ENCODE peak calls at places on chromosomes 16 and 17, in four cellular contexts. One of them, this sample, is unnamed.

GRCh38 chr16:57185446-57185944 is 344 bp downstream of the PSME3IP1 start:
- DNase-seq in heart left ventricle: peak; percentile 48
- DNase-seq in HCT116: no peak
- DNase-seq in GM12878: no peak
- DNase-seq in this sample: peak; percentile 28

GRCh38 chr16:87635541-87636049 is 33.3 kb downstream of the JPH3 start:
- DNase-seq in heart left ventricle: peak; percentile 40
- DNase-seq in HCT116: peak; percentile 59
- DNase-seq in GM12878: no peak
- DNase-seq in this sample: peak; percentile 42

GRCh38 chr17:1294157-1294717 is 14.8 kb downstream of the TRARG1 start:
- DNase-seq in heart left ventricle: no peak
- DNase-seq in HCT116: no peak
- DNase-seq in GM12878: no peak
- DNase-seq in this sample: no peak

GRCh38 chr16:22293137-22294106 is 3.8 kb upstream of the POLR3E start:
- DNase-seq in heart left ventricle: no peak
- DNase-seq in HCT116: no peak
- DNase-seq in GM12878: no peak
- DNase-seq in this sample: no peak

GRCh38 chr16:28501258-28502232 is 5.1 kb downstream of the IL27 start:
- DNase-seq in heart left ventricle: no peak
- DNase-seq in HCT116: no peak
- DNase-seq in GM12878: no peak
- DNase-seq in this sample: no peak

GRCh38 chr17:46972346-46972745 is 6.7 kb downstream of the RPRML start:
- DNase-seq in heart left ventricle: peak; percentile 32
- DNase-seq in HCT116: no peak
- DNase-seq in GM12878: no peak
- DNase-seq in this sample: no peak

GRCh38 chr17:333626-334396 is 18.8 kb downstream of the RPH3AL start:
- DNase-seq in heart left ventricle: peak; percentile 83
- DNase-seq in HCT116: no peak
- DNase-seq in GM12878: no peak
- DNase-seq in this sample: no peak

GRCh38 chr17:79080349-79080748 is 5.7 kb downstream of the ENGASE start:
- DNase-seq in heart left ventricle: no peak
- DNase-seq in HCT116: no peak
- DNase-seq in GM12878: no peak
- DNase-seq in this sample: no peak

GRCh38 chr17:75633484-75634375 is 496 bp downstream of the SMIM5 start:
- DNase-seq in heart left ventricle: peak; percentile 89
- DNase-seq in HCT116: peak; percentile 80
- DNase-seq in GM12878: no peak
- DNase-seq in this sample: peak; percentile 91

GRCh38 chr16:60100371-60100770 is 1366.3 kb upstream of the GOT2 start:
- DNase-seq in heart left ventricle: no peak
- DNase-seq in HCT116: no peak
- DNase-seq in GM12878: no peak
- DNase-seq in this sample: no peak

GRCh38 chr16:13171313-13171712 is 269.9 kb downstream of the SHISA9 start:
- DNase-seq in heart left ventricle: no peak
- DNase-seq in HCT116: no peak
- DNase-seq in GM12878: no peak
- DNase-seq in this sample: no peak

GRCh38 chr16:29675811-29676643 is 3.0 kb upstream of the QPRT start:
- DNase-seq in heart left ventricle: no peak
- DNase-seq in HCT116: peak; percentile 24
- DNase-seq in GM12878: no peak
- DNase-seq in this sample: peak; percentile 23

GRCh38 chr17:67042104-67042899 is 2.1 kb upstream of the CACNG1 start:
- DNase-seq in heart left ventricle: no peak
- DNase-seq in HCT116: no peak
- DNase-seq in GM12878: no peak
- DNase-seq in this sample: no peak

GRCh38 chr17:63702616-63703015 is 2.7 kb upstream of the LIMD2 start:
- DNase-seq in heart left ventricle: no peak
- DNase-seq in HCT116: no peak
- DNase-seq in GM12878: no peak
- DNase-seq in this sample: no peak

GRCh38 chr16:46582313-46582712 is 38.9 kb downstream of the SHCBP1 start:
- DNase-seq in heart left ventricle: no peak
- DNase-seq in HCT116: no peak
- DNase-seq in GM12878: no peak
- DNase-seq in this sample: no peak

GRCh38 chr17:47253541-47254402 is at the start of gene ITGB3:
- DNase-seq in heart left ventricle: peak; percentile 82
- DNase-seq in HCT116: peak; percentile 50
- DNase-seq in GM12878: no peak
- DNase-seq in this sample: peak; percentile 75

GRCh38 chr17:8836821-8837426 is 30.6 kb downstream of the PIK3R6 start:
- DNase-seq in heart left ventricle: no peak
- DNase-seq in HCT116: no peak
- DNase-seq in GM12878: no peak
- DNase-seq in this sample: no peak

GRCh38 chr16:53041196-53041977 is 11.3 kb downstream of the CHD9NB start:
- DNase-seq in heart left ventricle: peak; percentile 87
- DNase-seq in HCT116: no peak
- DNase-seq in GM12878: no peak
- DNase-seq in this sample: peak; percentile 16

GRCh38 chr16:31250782-31251384 is 8.9 kb upstream of the ITGAM start:
- DNase-seq in heart left ventricle: no peak
- DNase-seq in HCT116: no peak
- DNase-seq in GM12878: no peak
- DNase-seq in this sample: no peak

GRCh38 chr16:57791156-57791902 is 11.0 kb downstream of the KIFC3 start:
- DNase-seq in heart left ventricle: peak; percentile 74
- DNase-seq in HCT116: no peak
- DNase-seq in GM12878: no peak
- DNase-seq in this sample: no peak

GRCh38 chr17:53135969-53136368 is 686.8 kb upstream of the KIF2B start:
- DNase-seq in heart left ventricle: no peak
- DNase-seq in HCT116: no peak
- DNase-seq in GM12878: no peak
- DNase-seq in this sample: no peak

GRCh38 chr16:89401641-89402445 is 88.5 kb downstream of the ANKRD11 start:
- DNase-seq in heart left ventricle: no peak
- DNase-seq in HCT116: no peak
- DNase-seq in GM12878: no peak
- DNase-seq in this sample: no peak

GRCh38 chr16:31276600-31276999 is 16.8 kb downstream of the ITGAM start:
- DNase-seq in heart left ventricle: no peak
- DNase-seq in HCT116: no peak
- DNase-seq in GM12878: no peak
- DNase-seq in this sample: no peak

GRCh38 chr16:35750701-35751104 is 2291.3 kb downstream of the TP53TG3F start:
- DNase-seq in heart left ventricle: no peak
- DNase-seq in HCT116: no peak
- DNase-seq in GM12878: no peak
- DNase-seq in this sample: no peak

GRCh38 chr17:9522074-9522473 is 53.5 kb downstream of the STX8 start:
- DNase-seq in heart left ventricle: no peak
- DNase-seq in HCT116: no peak
- DNase-seq in GM12878: no peak
- DNase-seq in this sample: peak; percentile 30

GRCh38 chr16:1413684-1414531 is 596 bp downstream of the UNKL start:
- DNase-seq in heart left ventricle: peak; percentile 43
- DNase-seq in HCT116: peak; percentile 52
- DNase-seq in GM12878: peak; percentile 8
- DNase-seq in this sample: peak; percentile 72

GRCh38 chr16:14564881-14565687 is 65.0 kb downstream of the PARN start:
- DNase-seq in heart left ventricle: no peak
- DNase-seq in HCT116: no peak
- DNase-seq in GM12878: no peak
- DNase-seq in this sample: no peak

GRCh38 chr16:22375117-22375962 is 921 bp upstream of the CDR2 start:
- DNase-seq in heart left ventricle: no peak
- DNase-seq in HCT116: no peak
- DNase-seq in GM12878: no peak
- DNase-seq in this sample: no peak

GRCh38 chr17:16430650-16431049 is 15.3 kb downstream of the TRPV2 start:
- DNase-seq in heart left ventricle: no peak
- DNase-seq in HCT116: no peak
- DNase-seq in GM12878: no peak
- DNase-seq in this sample: no peak

GRCh38 chr16:75023019-75023418 is 24.2 kb downstream of the ZNRF1 start:
- DNase-seq in heart left ventricle: no peak
- DNase-seq in HCT116: no peak
- DNase-seq in GM12878: no peak
- DNase-seq in this sample: no peak

GRCh38 chr17:29116652-29117439 is 63.4 kb downstream of the MYO18A start:
- DNase-seq in heart left ventricle: peak; percentile 76
- DNase-seq in HCT116: no peak
- DNase-seq in GM12878: peak; percentile 5
- DNase-seq in this sample: peak; percentile 84

GRCh38 chr17:79388556-79389295 is 222.1 kb downstream of the RBFOX3 start:
- DNase-seq in heart left ventricle: peak; percentile 40
- DNase-seq in HCT116: peak; percentile 18
- DNase-seq in GM12878: no peak
- DNase-seq in this sample: peak; percentile 82

GRCh38 chr17:40283662-40284061 is 4.0 kb upstream of the CDC6 start:
- DNase-seq in heart left ventricle: no peak
- DNase-seq in HCT116: peak; percentile 87
- DNase-seq in GM12878: no peak
- DNase-seq in this sample: no peak

GRCh38 chr16:28012031-28012445 is 51.5 kb downstream of the GSG1L start:
- DNase-seq in heart left ventricle: no peak
- DNase-seq in HCT116: no peak
- DNase-seq in GM12878: no peak
- DNase-seq in this sample: no peak

GRCh38 chr16:1034230-1035065 is 38.1 kb upstream of the SSTR5 start:
- DNase-seq in heart left ventricle: no peak
- DNase-seq in HCT116: no peak
- DNase-seq in GM12878: no peak
- DNase-seq in this sample: no peak

GRCh38 chr17:50596191-50597037 is 35.9 kb downstream of the CACNA1G start:
- DNase-seq in heart left ventricle: no peak
- DNase-seq in HCT116: no peak
- DNase-seq in GM12878: no peak
- DNase-seq in this sample: peak; percentile 65
- TF ChIP-seq CTCF in heart left ventricle: peak; percentile 27
- TF ChIP-seq CTCF in HCT116: no peak
- TF ChIP-seq CTCF in GM12878: no peak
- TF ChIP-seq CTCF in this sample: peak; percentile 54

DNA sequence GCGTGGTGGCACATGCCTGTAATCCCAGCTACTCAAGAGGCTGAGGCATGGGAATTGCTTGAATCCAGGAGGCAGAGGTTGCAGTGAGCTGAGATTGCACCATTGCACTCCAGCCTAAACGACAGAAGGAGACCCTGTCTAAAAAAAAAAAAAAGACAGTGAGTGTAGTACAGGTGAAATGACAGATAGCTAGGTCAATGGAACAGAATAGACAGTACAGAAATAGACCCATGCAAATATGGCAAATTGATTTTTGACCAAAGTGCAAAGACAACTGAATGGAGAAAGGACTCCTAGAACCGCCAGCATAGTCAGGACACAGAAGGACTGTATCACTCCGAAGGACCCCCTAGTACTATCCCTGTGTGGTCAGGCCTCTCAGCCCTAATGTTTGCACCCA is 16.6 kb upstream of the PYY start:
- DNase-seq in heart left ventricle: no peak
- DNase-seq in HCT116: no peak
- DNase-seq in GM12878: no peak
- DNase-seq in this sample: no peak
- TF ChIP-seq CTCF in heart left ventricle: no peak
- TF ChIP-seq CTCF in HCT116: no peak
- TF ChIP-seq CTCF in GM12878: no peak
- TF ChIP-seq CTCF in this sample: no peak

GRCh38 chr16:67399749-67400704 is 6.7 kb upstream of the TPPP3 start:
- DNase-seq in heart left ventricle: no peak
- DNase-seq in HCT116: no peak
- DNase-seq in GM12878: no peak
- DNase-seq in this sample: no peak
- TF ChIP-seq CTCF in heart left ventricle: peak; percentile 1
- TF ChIP-seq CTCF in HCT116: no peak
- TF ChIP-seq CTCF in GM12878: no peak
- TF ChIP-seq CTCF in this sample: peak; percentile 27

DNA sequence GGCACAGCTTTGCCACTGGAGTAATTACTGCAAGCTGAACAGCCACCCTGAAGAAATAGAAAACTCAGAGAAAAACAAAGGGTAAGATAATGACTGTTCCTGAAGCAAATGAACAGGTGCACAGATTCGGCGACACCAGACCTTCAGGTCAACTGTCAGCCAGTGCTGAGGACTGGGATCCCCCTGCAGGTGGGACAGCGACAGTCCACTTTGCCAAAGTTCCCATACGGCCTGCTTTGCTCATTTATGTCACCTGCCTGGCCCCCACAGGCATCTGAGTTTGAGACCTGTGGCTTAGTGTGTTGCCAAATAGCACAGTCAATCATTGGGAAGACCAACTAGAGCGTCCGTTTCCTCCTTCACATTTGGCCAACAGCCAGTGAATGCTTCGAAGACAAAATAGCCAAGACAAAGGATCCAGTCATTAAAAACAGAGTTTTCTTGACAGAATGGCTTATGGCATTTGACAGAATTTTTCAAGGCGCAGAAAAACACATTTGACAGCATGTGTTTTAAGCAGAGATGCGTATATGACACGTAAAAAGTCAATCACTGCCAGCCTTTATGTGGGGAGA is 113.8 kb downstream of the ABCC12 start:
- DNase-seq in heart left ventricle: no peak
- DNase-seq in HCT116: peak; percentile 13
- DNase-seq in GM12878: no peak
- DNase-seq in this sample: peak; percentile 22
- TF ChIP-seq CTCF in heart left ventricle: no peak
- TF ChIP-seq CTCF in HCT116: peak; percentile 39
- TF ChIP-seq CTCF in GM12878: no peak
- TF ChIP-seq CTCF in this sample: peak; percentile 44

DNA sequence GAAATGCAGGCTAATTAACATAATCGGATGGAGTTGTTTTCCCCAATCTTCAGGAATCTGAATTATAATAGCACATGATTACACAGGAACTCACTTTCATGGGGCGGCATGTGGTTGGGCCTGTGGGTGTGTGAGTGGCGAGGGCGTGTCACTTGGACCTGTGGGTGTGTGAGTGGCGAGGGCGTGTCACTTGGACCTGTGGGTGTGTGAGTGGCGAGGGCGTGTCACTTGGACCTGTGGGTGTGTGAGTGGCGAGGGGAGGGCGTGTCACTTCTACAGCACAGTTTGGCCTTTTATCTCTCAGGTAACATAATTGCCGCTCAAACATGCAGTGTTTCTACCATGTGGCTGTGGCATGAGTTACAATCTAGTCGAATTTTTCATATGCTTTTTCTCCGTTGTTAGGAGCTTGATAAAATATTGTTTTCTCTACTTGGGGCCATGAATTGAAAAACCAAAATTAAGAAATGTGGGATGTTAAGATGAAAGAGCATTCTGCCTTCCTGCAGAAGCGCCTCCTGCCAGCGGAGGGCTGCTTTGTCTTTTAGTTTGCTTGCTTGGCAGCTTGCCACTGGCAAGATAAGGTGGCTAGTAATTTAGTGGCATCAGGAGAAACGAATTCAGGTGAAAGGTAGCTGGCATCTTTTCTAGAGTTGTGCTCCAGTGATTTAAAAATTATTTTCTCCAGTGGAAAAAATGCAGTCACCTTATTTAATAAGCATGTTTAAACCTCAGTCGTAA is 36.2 kb downstream of the USP10 start:
- DNase-seq in heart left ventricle: peak; percentile 52
- DNase-seq in HCT116: no peak
- DNase-seq in GM12878: no peak
- DNase-seq in this sample: no peak
- TF ChIP-seq CTCF in heart left ventricle: peak; percentile 29
- TF ChIP-seq CTCF in HCT116: no peak
- TF ChIP-seq CTCF in GM12878: no peak
- TF ChIP-seq CTCF in this sample: no peak

GRCh38 chr17:81961087-81961514 is at the start of gene NOTUM:
- DNase-seq in heart left ventricle: no peak
- DNase-seq in HCT116: no peak
- DNase-seq in GM12878: no peak
- DNase-seq in this sample: no peak
- TF ChIP-seq CTCF in heart left ventricle: peak; percentile 18
- TF ChIP-seq CTCF in HCT116: peak; percentile 53
- TF ChIP-seq CTCF in GM12878: peak; percentile 9
- TF ChIP-seq CTCF in this sample: no peak

This sample was measured in endothelial cell.